ENCODE peak calls at places on chromosomes 1 and 21, in eight cellular contexts. V, T, D, O, N, C, K and L are unnamed samples.

GRCh38 chr1:101288491-101288944 is 51.7 kb downstream of the S1PR1 start:
- DNase-seq in V (peak), T (peak), D (peak), O (peak), N (no peak), C (peak), K (peak), L (peak)

GRCh38 chr1:56050911-56051310 is 528.5 kb downstream of the PLPP3 start:
- DNase-seq in V (no peak), T (no peak), D (no peak), O (no peak), N (no peak), C (no peak), K (no peak), L (no peak)

GRCh38 chr21:33196956-33197374 is 32.8 kb upstream of the IFNAR2 start:
- DNase-seq in V (peak), T (peak), D (peak), O (peak), N (no peak), C (peak), K (no peak), L (peak)

GRCh38 chr1:160575112-160575664 is 4.1 kb downstream of the CD84 start:
- DNase-seq in V (no peak), T (no peak), D (no peak), O (no peak), N (no peak), C (no peak), K (no peak), L (no peak)

GRCh38 chr1:31674626-31675025 is 29.2 kb downstream of the COL16A1 start:
- DNase-seq in V (no peak), T (no peak), D (no peak), O (no peak), N (no peak), C (no peak), K (no peak), L (no peak)

GRCh38 chr1:20411196-20411980 is 74.6 kb downstream of the CAMK2N1 start:
- DNase-seq in V (no peak), T (no peak), D (no peak), O (no peak), N (no peak), C (no peak), K (no peak), L (no peak)

GRCh38 chr1:9161963-9162362 is 33.1 kb upstream of the GPR157 start:
- DNase-seq in V (peak), T (no peak), D (no peak), O (no peak), N (no peak), C (no peak), K (no peak), L (no peak)

GRCh38 chr1:235417101-235417697 is 50.0 kb downstream of the TBCE start:
- DNase-seq in V (peak), T (no peak), D (peak), O (peak), N (no peak), C (peak), K (peak), L (peak)

GRCh38 chr1:886760-887159 is 37.0 kb upstream of the SAMD11 start:
- DNase-seq in V (no peak), T (no peak), D (no peak), O (no peak), N (peak), C (no peak), K (no peak), L (no peak)

GRCh38 chr1:96520542-96520941 is 201.0 kb upstream of the PTBP2 start:
- DNase-seq in V (no peak), T (no peak), D (no peak), O (no peak), N (no peak), C (no peak), K (no peak), L (peak)

GRCh38 chr21:31671931-31672330 is 12.4 kb downstream of the SOD1 start:
- DNase-seq in V (no peak), T (no peak), D (no peak), O (no peak), N (no peak), C (no peak), K (no peak), L (no peak)
- H3K27ac ChIP-seq in V (no peak), T (no peak), D (no peak), O (no peak), N (no peak), C (no peak), K (no peak), L (no peak)

GRCh38 chr1:62796151-62796680 is 12.3 kb downstream of the ATG4C start:
- DNase-seq in V (no peak), T (no peak), D (no peak), O (no peak), N (no peak), C (no peak), K (no peak), L (no peak)
- TF ChIP-seq EP300 in V (no peak), T (no peak), D (no peak), O (no peak), N (no peak), C (no peak), K (no peak), L (no peak)

DNA sequence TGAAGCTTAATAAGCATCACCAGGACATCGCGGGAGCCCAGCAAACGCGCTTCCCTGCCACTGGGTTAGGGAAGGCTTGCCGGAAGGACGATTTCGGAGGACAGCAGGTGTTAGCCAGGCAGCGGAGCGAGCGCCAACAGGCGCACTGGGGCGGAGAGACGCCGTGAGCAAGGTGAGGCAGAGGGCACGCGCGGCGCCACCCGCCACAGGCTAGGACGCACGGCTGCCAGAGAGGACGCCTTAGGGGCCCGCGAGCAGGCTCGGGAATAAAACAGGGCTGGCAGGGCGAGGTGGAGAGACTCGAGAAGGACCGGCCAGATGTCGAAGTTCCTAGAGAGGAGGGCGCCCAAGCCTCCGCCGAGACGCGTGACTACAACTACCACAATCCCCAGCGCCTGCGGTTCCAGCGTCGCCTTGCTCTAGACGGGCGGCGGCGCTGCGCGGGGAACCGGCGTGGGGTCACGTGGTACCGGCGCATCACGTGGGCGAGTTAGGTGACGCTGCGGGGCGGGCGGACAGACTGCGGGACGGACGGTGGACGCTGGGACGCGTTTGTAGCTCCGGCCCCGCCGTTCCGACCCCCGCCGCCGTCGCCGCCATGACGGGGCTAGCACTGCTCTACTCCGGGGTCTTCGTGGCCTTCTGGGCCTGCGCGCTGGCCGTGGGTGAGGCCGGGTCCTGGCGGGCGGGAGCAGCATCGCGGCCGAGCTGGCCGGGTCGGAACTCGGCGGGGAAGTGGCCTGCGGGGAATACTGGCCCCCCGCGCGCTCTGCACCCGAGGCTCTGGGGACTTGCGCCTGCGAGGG is at the start of gene ATP6V0B:
- DNase-seq in V (peak), T (peak), D (peak), O (peak), N (peak), C (peak), K (peak), L (peak)
- TF ChIP-seq POLR2AphosphoS5 in V (peak), T (peak), D (peak), O (peak), N (peak), C (peak), K (peak), L (peak)

GRCh38 chr1:185426761-185427698 is 110.0 kb upstream of the IVNS1ABP start:
- DNase-seq in V (no peak), T (no peak), D (no peak), O (no peak), N (no peak), C (no peak), K (no peak), L (peak)
- H3K27ac ChIP-seq in V (no peak), T (peak), D (no peak), O (no peak), N (peak), C (no peak), K (no peak), L (no peak)